ENCODE peak calls at places on chromosomes 13 and 19, in four cellular contexts. J is A549, V is K562, U is HepG2. N is an unnamed sample.

GRCh38 chr13:109707044-109707794 is 79.2 kb downstream of the IRS2 start:
- DNase-seq in J (no peak), V (peak), U (no peak), N (no peak)

GRCh38 chr19:4380254-4380727 is 20.1 kb downstream of the SH3GL1 start:
- DNase-seq in V (no peak), J (no peak), U (no peak), N (no peak)

GRCh38 chr19:39167461-39168257 is 29.1 kb upstream of the NCCRP1 start:
- DNase-seq in U (no peak), V (no peak), J (no peak), N (peak)

GRCh38 chr19:623974-624373 is 9.4 kb downstream of the POLRMT start:
- DNase-seq in U (no peak), J (peak), V (no peak), N (no peak)

GRCh38 chr13:35378939-35379338 is 97.5 kb downstream of the MAB21L1 start:
- DNase-seq in V (no peak), U (no peak), J (no peak), N (no peak)

GRCh38 chr13:49622174-49622946 is 5.9 kb upstream of the ARL11 start:
- DNase-seq in U (peak), J (no peak), V (no peak), N (no peak)

GRCh38 chr13:98201178-98201577 is 24.1 kb upstream of the RNF113B start:
- DNase-seq in V (no peak), U (no peak), J (no peak), N (no peak)

GRCh38 chr19:49125025-49125731 is 5.8 kb downstream of the PPFIA3 start:
- DNase-seq in J (no peak), V (no peak), U (peak), N (peak)

GRCh38 chr13:52006491-52007245 is 4.6 kb downstream of the ATP7B start:
- DNase-seq in J (no peak), V (no peak), U (peak), N (no peak)

GRCh38 chr13:62167650-62168172 is 752.1 kb upstream of the PCDH20 start:
- DNase-seq in U (no peak), J (no peak), V (no peak), N (no peak)

GRCh38 chr13:80139196-80139595 is 201.7 kb downstream of the SPRY2 start:
- DNase-seq in U (no peak), J (no peak), V (no peak), N (no peak)

GRCh38 chr13:24734951-24735350 is 29.0 kb upstream of the RNF17 start:
- DNase-seq in J (no peak), V (no peak), U (no peak), N (no peak)

GRCh38 chr13:111115841-111116500 is 861 bp downstream of the ARHGEF7 start:
- DNase-seq in V (no peak), U (peak), J (no peak), N (peak)

GRCh38 chr13:29525757-29526156 is 69.7 kb downstream of the SLC7A1 start:
- DNase-seq in J (no peak), U (no peak), V (no peak), N (no peak)

GRCh38 chr13:39676315-39676876 is 20.9 kb downstream of the COG6 start:
- DNase-seq in J (peak), U (peak), V (no peak), N (no peak)

GRCh38 chr13:46893820-46894533 is 2.9 kb downstream of the HTR2A start:
- DNase-seq in U (no peak), V (peak), J (peak), N (peak)

GRCh38 chr19:18306903-18307681 is 15.8 kb downstream of the LSM4 start:
- DNase-seq in J (no peak), V (no peak), U (no peak), N (no peak)

GRCh38 chr19:10927691-10928562 is 512 bp downstream of the YIPF2 start:
- DNase-seq in J (no peak), U (no peak), V (peak), N (no peak)

DNA sequence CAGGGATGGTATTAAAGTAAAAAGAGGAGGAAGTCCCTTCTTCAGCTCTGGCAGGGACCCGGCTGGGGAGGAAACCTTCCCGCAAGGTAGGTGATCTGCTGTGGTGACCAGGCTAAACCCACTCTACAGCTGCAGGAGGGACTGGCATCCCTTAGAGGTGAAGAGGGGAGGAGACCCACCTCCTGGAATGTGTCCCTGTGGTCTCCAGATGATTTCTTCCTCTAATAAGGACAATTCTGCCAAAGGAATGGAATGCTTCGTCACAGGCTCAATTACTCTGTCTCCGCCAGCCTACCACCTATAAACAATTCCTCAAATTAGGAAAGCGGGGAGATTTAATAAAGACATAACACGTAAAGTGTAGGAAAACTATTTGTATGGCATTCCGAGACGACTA is 629 bp upstream of the PDS5B start:
- DNase-seq in J (no peak), V (no peak), U (no peak), N (no peak)
- TF ChIP-seq HMGXB4 in J (no peak), V (no peak), U (no peak), N (no peak)

DNA sequence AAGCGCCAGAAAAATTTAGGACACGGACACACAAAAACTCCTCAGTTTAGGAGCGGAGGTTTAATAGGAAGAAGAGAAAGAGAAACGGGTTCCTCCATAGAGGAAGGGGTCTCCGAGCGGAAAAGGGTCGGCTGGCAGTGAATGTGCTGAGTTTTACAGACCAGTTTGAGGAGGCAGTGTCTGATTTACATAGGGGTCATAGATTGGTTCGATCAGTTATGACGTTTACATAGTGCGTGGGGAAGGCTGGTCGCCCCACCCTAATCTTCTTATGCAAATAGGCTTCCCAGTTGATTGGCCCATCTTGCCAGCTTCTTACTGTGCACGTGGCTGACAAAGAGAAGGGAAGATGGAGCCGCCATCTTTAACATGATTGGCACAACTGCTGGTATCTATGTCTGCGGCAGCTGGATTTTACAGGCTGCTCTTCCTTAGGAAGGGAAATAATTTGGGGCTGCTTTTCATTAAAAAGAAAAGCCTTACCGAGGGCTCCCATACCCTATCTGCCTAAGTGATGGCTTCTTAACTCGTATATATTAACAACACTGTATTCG is 1.2 kb upstream of the ZNF225 start:
- DNase-seq in J (no peak), U (no peak), V (no peak), N (peak)
- TF ChIP-seq HMGXB4 in J (no peak), U (no peak), V (no peak), N (no peak)

DNA sequence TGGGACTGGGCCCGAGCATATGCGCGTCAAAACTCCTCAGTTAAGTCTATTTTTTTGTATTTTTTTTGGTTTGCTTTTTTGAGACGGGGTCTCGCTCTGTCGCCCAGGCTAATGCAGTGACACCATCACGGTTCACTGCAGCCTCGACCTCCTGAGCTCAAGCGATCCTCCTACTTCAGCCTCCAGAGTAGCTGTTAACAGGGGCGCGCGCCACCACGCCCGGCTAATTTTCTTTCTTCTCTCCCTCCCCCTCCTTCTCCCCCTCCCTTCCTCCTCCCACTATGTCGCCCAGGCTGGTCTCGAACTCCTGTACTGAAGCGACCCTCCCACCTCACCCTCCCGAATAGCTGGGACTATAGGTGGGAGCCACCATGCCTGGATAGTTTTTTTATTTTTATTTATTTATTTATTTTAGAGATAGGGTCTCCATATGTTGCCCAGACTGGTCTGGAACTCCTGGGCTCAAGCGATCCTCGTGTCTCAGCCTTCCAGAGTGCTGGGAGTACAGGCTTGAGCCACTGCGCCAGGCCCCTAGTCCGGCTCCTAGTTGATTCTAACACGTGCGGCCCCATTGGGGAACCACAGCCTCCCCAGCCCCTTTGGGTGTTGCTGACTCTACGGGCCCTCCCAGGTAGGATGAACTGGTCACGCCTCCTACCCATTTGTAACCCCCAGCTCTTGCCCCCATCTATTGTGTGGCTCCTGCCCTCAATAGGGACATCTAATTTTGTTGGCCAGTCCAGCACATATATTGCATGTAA is 810 bp upstream of the ZNF837 start:
- DNase-seq in U (no peak), V (no peak), J (no peak), N (no peak)
- TF ChIP-seq HMGXB4 in U (no peak), V (no peak), J (no peak), N (no peak)

GRCh38 chr19:15467734-15468214 is 3.4 kb upstream of the RASAL3 start:
- DNase-seq in V (no peak), J (no peak), U (no peak), N (no peak)

GRCh38 chr19:15463865-15464371 is 426 bp downstream of the RASAL3 start:
- DNase-seq in U (no peak), V (no peak), J (no peak), N (peak)

GRCh38 chr19:15461694-15462093 is 2.6 kb downstream of the RASAL3 start:
- DNase-seq in U (no peak), J (no peak), V (no peak), N (no peak)

GRCh38 chr19:15466851-15467733 is 2.7 kb upstream of the RASAL3 start:
- DNase-seq in V (no peak), J (no peak), U (no peak), N (no peak)

GRCh38 chr19:15464394-15465385 is at the start of gene RASAL3:
- DNase-seq in V (no peak), U (no peak), J (no peak), N (no peak)
- TF ChIP-seq HMGXB4 in V (no peak), U (no peak), J (no peak), N (no peak)

GRCh38 chr13:113208424-113209335 is at the start of gene PCID2:
- DNase-seq in J (peak), V (peak), U (peak), N (peak)

GRCh38 chr13:113209336-113209879 is at the start of gene CUL4A:
- DNase-seq in U (peak), V (peak), J (peak), N (peak)

GRCh38 chr13:113209880-113210421 is 538 bp downstream of the CUL4A start:
- DNase-seq in U (peak), V (no peak), J (no peak), N (peak)

GRCh38 chr13:113205428-113205931 is 3.0 kb downstream of the PCID2 start:
- DNase-seq in U (no peak), V (no peak), J (no peak), N (no peak)

GRCh38 chr13:113207890-113208423 is 512 bp downstream of the PCID2 start:
- DNase-seq in V (no peak), U (peak), J (no peak), N (peak)
- TF ChIP-seq HMGXB4 in V (no peak), U (no peak), J (no peak), N (no peak)

DNA sequence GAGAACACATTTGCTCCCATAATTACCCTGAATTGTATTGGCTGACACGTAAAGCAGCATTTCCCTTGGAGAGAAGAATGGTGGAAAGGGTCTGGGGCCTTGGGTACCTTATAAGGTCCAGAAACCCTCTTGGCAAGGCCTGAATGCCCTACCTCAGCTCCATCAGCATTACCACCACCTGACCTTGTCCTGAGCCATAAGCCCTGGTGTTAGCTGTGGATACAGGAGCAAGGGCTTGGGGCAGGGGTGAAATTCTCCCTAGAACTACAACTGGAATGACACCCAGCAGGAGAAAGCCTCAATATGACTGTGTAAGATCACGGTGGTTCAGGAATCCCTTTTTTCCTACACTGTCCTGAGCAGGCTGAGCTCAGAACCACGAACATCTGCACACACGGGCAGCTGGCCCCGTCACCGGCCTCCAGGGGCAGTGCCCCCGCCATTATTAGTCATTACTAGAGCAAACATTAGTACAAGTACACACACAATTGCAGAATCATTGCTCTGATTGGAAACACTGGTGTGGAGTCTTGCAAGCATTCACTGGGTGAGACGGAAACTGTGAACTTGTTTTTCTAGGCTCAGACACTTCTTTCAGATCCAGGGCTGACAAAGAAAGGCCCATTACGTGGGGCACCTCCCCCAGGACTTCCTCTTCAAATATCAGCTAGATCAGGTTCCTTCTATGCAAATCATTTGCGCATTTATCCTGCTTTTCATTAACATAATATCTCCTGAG is 26.7 kb upstream of the MTIF3 start:
- DNase-seq in J (peak), U (peak), V (no peak), N (no peak)
- TF ChIP-seq HMGXB4 in J (no peak), U (no peak), V (no peak), N (no peak)

DNA sequence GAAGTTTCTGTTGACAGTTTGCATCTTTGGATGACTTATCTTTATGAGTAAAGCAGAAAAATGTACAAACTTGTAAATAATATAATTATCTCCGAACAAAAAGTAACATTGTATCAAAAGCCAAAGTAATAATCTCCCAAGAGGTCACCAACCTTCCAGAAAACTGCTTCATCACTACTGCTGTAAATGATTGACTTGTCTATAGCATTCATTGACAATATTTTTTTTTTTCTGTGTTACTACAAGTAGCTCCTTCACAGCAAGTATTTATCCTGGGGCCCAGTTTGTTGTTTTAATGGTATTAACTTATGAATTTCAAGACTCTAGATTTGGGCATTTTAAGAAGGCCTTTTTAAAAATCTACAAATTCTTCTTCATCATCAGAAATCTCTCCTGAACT is 242.4 kb downstream of the KLF12 start:
- DNase-seq in U (no peak), J (no peak), V (no peak), N (no peak)
- TF ChIP-seq HMGXB4 in U (no peak), J (no peak), V (no peak), N (no peak)

N was measured in WTC11.